ENCODE peak calls at places on chromosomes 3 and 15, in eight cellular contexts. L is Panc1, Z is upper lobe of right lung, A is cardiac muscle cell, B is psoas muscle, F is heart right ventricle, K is IMR-90, O is SK-N-SH. M is an unnamed sample. For H3K4me1, the result is how much of the 10 kb centered on the place peaks cover.

GRCh38 chr3:37179144-37179967 is 5.0 kb upstream of the LRRFIP2 start:
- DNase-seq in Z (no peak), L (no peak), F (no peak), O (no peak), A (no peak), B (no peak), K (no peak), M (no peak)

GRCh38 chr15:33115191-33115861 is 79.2 kb downstream of the FMN1 start:
- DNase-seq in K (peak), B (no peak), Z (no peak), L (no peak), O (no peak), F (no peak), A (peak), M (no peak)

GRCh38 chr3:38114875-38115644 is 21.9 kb downstream of the ACAA1 start:
- DNase-seq in O (no peak), Z (no peak), K (no peak), F (no peak), B (no peak), A (no peak), L (no peak), M (no peak)

GRCh38 chr3:126309861-126310655 is 47.1 kb downstream of the KLF15 start:
- DNase-seq in K (no peak), O (no peak), F (no peak), L (no peak), A (no peak), B (no peak), Z (no peak), M (no peak)

GRCh38 chr15:91942676-91943417 is 89.3 kb downstream of the SLCO3A1 start:
- DNase-seq in B (peak), L (no peak), Z (peak), A (no peak), K (peak), F (peak), O (no peak), M (peak)

GRCh38 chr3:173823911-173824460 is 426.4 kb downstream of the NLGN1 start:
- DNase-seq in A (no peak), F (no peak), L (no peak), B (no peak), Z (no peak), O (no peak), K (peak), M (no peak)

GRCh38 chr3:195197764-195198423 is 73.1 kb downstream of the XXYLT1 start:
- DNase-seq in Z (no peak), O (no peak), A (no peak), B (no peak), K (peak), F (no peak), L (no peak), M (no peak)

GRCh38 chr15:68823561-68823960 is 2.9 kb upstream of the ANP32A start:
- DNase-seq in O (no peak), Z (no peak), A (no peak), K (no peak), L (no peak), B (no peak), F (no peak), M (no peak)

GRCh38 chr3:65436580-65436979 is 602.1 kb downstream of the MAGI1 start:
- DNase-seq in F (no peak), K (no peak), Z (no peak), L (no peak), B (no peak), O (peak), A (peak), M (no peak)

GRCh38 chr15:48510976-48511375 is 134.5 kb downstream of the FBN1 start:
- DNase-seq in A (no peak), K (no peak), L (no peak), F (no peak), Z (no peak), B (no peak), O (no peak), M (no peak)

GRCh38 chr3:113214227-113214626 is 2.9 kb downstream of the BOC start:
- DNase-seq in O (no peak), Z (no peak), B (no peak), F (no peak), K (no peak), A (no peak), L (no peak), M (no peak)

GRCh38 chr15:61983087-61983486 is 77.2 kb downstream of the VPS13C start:
- DNase-seq in A (no peak), L (no peak), F (no peak), Z (no peak), B (no peak), O (no peak), K (no peak), M (no peak)

GRCh38 chr3:71251156-71251775 is 332.3 kb downstream of the FOXP1 start:
- DNase-seq in A (no peak), F (no peak), O (no peak), L (no peak), B (no peak), K (peak), Z (no peak), M (no peak)

GRCh38 chr15:66625531-66625930 is 59.7 kb upstream of the LCTL start:
- DNase-seq in O (no peak), Z (no peak), F (no peak), A (no peak), B (no peak), K (no peak), L (no peak), M (no peak)

GRCh38 chr3:126998728-126999127 is 15.8 kb downstream of the PLXNA1 start:
- DNase-seq in B (no peak), O (no peak), K (no peak), L (no peak), Z (no peak), F (no peak), A (no peak), M (no peak)

GRCh38 chr3:4656059-4656458 is 162.9 kb downstream of the ITPR1 start:
- DNase-seq in Z (peak), L (no peak), B (peak), F (peak), K (peak), O (peak), A (peak), M (no peak)

GRCh38 chr15:76203766-76204557 is 107.3 kb downstream of the ETFA start:
- DNase-seq in B (no peak), O (no peak), A (no peak), Z (peak), K (no peak), L (no peak), F (no peak), M (no peak)

GRCh38 chr3:135895734-135896121 is 69.8 kb upstream of the PPP2R3A start:
- DNase-seq in A (no peak), Z (no peak), K (no peak), O (no peak), L (no peak), F (no peak), B (no peak), M (no peak)

GRCh38 chr3:161104561-161105551 is at the start of gene B3GALNT1:
- DNase-seq in A (peak), K (peak), O (peak), L (peak), B (peak), Z (peak), F (peak), M (no peak)

GRCh38 chr3:171297228-171297627 is 163.0 kb downstream of the TNIK start:
- DNase-seq in A (no peak), O (no peak), Z (no peak), L (no peak), B (no peak), K (no peak), F (no peak), M (no peak)

GRCh38 chr3:95721938-95722337 is 1092.5 kb upstream of the EPHA6 start:
- DNase-seq in O (no peak), L (no peak), Z (no peak), A (no peak), K (no peak), F (no peak), B (no peak), M (no peak)

GRCh38 chr3:192259661-192260060 is 467.7 kb downstream of the FGF12 start:
- DNase-seq in A (no peak), F (no peak), Z (no peak), B (no peak), O (no peak), K (no peak), L (no peak), M (no peak)

GRCh38 chr3:148077318-148077923 is 620.3 kb upstream of the AGTR1 start:
- DNase-seq in A (peak), O (no peak), L (no peak), B (no peak), Z (no peak), F (no peak), K (peak), M (no peak)

GRCh38 chr3:71064976-71065763 is 518.4 kb downstream of the FOXP1 start:
- DNase-seq in A (peak), L (no peak), F (peak), Z (peak), K (peak), B (peak), O (no peak), M (no peak)

GRCh38 chr3:21955406-21955805 is 204.4 kb upstream of the ZNF385D start:
- DNase-seq in K (no peak), B (no peak), O (no peak), Z (no peak), L (no peak), A (no peak), F (no peak), M (no peak)

GRCh38 chr15:82680200-82681102 is 29.2 kb downstream of the AP3B2 start:
- DNase-seq in B (peak), K (no peak), F (peak), A (peak), Z (peak), O (peak), L (no peak), M (no peak)

GRCh38 chr3:19866751-19867347 is 67.2 kb downstream of the EFHB start:
- DNase-seq in A (peak), K (peak), Z (no peak), O (peak), F (no peak), B (no peak), L (peak), M (no peak)

GRCh38 chr3:39763390-39763789 is 46.0 kb upstream of the MYRIP start:
- DNase-seq in O (no peak), Z (no peak), B (no peak), L (no peak), A (no peak), K (no peak), F (no peak), M (no peak)

GRCh38 chr15:63811942-63812341 is 21.8 kb downstream of the HERC1 start:
- DNase-seq in L (no peak), K (no peak), F (no peak), O (no peak), B (no peak), A (no peak), Z (no peak), M (no peak)

GRCh38 chr15:44603126-44603525 is 60.3 kb downstream of the SPG11 start:
- DNase-seq in Z (no peak), B (no peak), A (no peak), K (no peak), F (no peak), O (no peak), L (no peak), M (no peak)

GRCh38 chr3:13206799-13207577 is 133.8 kb upstream of the IQSEC1 start:
- DNase-seq in B (no peak), Z (peak), L (no peak), K (no peak), O (no peak), A (no peak), F (no peak), M (no peak)

GRCh38 chr15:58492661-58493397 is 61.0 kb downstream of the LIPC start:
- DNase-seq in Z (no peak), A (no peak), L (no peak), O (no peak), K (peak), B (no peak), F (no peak), M (no peak)

GRCh38 chr15:58497036-58497785 is 65.4 kb downstream of the LIPC start:
- DNase-seq in K (no peak), A (no peak), O (no peak), Z (no peak), F (no peak), B (no peak), L (no peak), M (no peak)

GRCh38 chr15:58495836-58496501 is 64.2 kb downstream of the LIPC start:
- DNase-seq in Z (no peak), O (no peak), B (no peak), L (no peak), K (peak), A (no peak), F (no peak), M (no peak)

GRCh38 chr15:58491499-58492202 is 59.9 kb downstream of the LIPC start:
- DNase-seq in Z (no peak), F (no peak), O (no peak), A (no peak), K (no peak), B (no peak), L (no peak), M (no peak)

GRCh38 chr15:58494581-58494980 is 62.8 kb downstream of the LIPC start:
- DNase-seq in B (no peak), F (no peak), A (no peak), L (no peak), O (no peak), Z (no peak), K (no peak), M (no peak)
- H3K4me1 ChIP-seq in B (under half), F (under half), A (under half), L (under half), O (under half), Z (under half), K (under half), M (under half)

DNA sequence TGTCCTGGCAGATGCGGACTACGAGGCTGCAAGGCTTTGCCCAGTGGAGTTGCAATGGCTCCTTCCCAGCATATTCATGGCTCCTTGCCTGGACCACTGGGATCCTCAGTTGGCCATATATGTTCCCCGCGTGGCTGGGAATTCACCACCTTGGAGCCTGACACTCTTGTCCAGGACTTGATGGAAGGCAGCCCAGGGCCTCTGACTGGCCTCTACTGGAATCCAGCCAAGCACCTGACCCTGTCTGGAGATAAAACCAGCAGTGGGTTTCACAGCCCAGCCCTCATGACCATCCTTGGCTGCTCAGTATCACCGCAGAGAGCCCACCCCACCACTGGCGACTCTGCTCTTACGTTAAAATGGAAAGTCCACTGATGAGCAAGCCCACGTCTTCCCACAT is 96.9 kb downstream of the CEMIP start:
- DNase-seq in F (peak), O (no peak), A (peak), K (no peak), Z (no peak), L (no peak), B (no peak), M (no peak)
- TF ChIP-seq CTCF in F (no peak), O (no peak), A (no peak), K (no peak), Z (no peak), L (no peak), B (no peak), M (no peak)

DNA sequence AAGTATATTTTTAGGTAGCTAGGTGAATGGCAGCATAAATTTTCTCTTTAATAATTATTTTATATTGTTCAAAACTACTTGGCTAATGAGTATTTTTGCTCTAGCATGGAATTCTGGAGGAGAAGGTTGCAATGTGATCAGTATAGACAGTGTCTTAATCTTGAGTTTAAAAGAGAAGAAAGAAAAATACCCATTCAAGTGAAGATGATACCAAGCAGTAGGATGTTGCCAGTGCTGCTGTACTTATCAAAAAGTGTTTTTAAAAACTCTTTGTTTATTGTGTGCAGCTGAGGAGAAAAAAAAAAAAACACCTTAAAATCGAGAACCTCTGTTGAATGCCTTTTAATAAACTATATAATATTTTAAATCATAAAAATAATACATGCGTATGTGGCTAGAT is 47.9 kb downstream of the STT3B start:
- DNase-seq in L (no peak), A (no peak), Z (no peak), K (no peak), F (no peak), O (no peak), B (no peak), M (no peak)
- H3K4me3 ChIP-seq in L (no peak), A (no peak), Z (no peak), K (no peak), F (no peak), O (no peak), B (peak), M (no peak)

GRCh38 chr3:167167491-167167890 is 212.6 kb downstream of the ZBBX start:
- DNase-seq in K (no peak), L (no peak), B (no peak), A (peak), Z (no peak), O (no peak), F (no peak), M (no peak)

GRCh38 chr3:167163580-167163979 is 216.5 kb downstream of the ZBBX start:
- DNase-seq in F (no peak), K (no peak), L (no peak), Z (no peak), O (no peak), A (no peak), B (no peak), M (no peak)

GRCh38 chr3:167166012-167166411 is 214.1 kb downstream of the ZBBX start:
- DNase-seq in F (no peak), O (no peak), B (no peak), L (no peak), Z (no peak), A (no peak), K (no peak), M (no peak)

GRCh38 chr3:167166594-167167253 is 213.4 kb downstream of the ZBBX start:
- DNase-seq in K (no peak), O (no peak), A (peak), Z (no peak), B (no peak), L (no peak), F (peak), M (no peak)

GRCh38 chr3:167162083-167162482 is 218.0 kb downstream of the ZBBX start:
- DNase-seq in B (no peak), O (no peak), F (no peak), K (no peak), A (no peak), L (no peak), Z (no peak), M (no peak)
- H3K4me1 ChIP-seq in B (under half), O (under half), F (under half), K (under half), A (under half), L (under half), Z (under half), M (under half)

M was measured in esophagus squamous epithelium.